ENCODE peak calls at places on chromosome 13, in five cellular contexts. L, X, N, F and R are unnamed samples.

GRCh38 chr13:99926014-99926731 is 45.4 kb downstream of the ZIC5 start:
- DNase-seq in X (no peak), L (peak), N (peak), F (no peak), R (no peak)

GRCh38 chr13:60318186-60318585 is 78.8 kb upstream of the TDRD3 start:
- DNase-seq in L (no peak), X (no peak), N (no peak), F (no peak), R (no peak)

GRCh38 chr13:112668924-112669323 is 20.9 kb upstream of the ATP11A start:
- DNase-seq in L (no peak), N (no peak), X (no peak), F (no peak), R (no peak)

GRCh38 chr13:97743946-97744345 is 209.5 kb upstream of the IPO5 start:
- DNase-seq in L (no peak), F (no peak), N (no peak), X (no peak), R (no peak)

GRCh38 chr13:98143601-98144500 is 957 bp downstream of the FARP1 start:
- DNase-seq in N (peak), L (peak), F (peak), X (no peak), R (peak)

GRCh38 chr13:49351871-49352270 is 92.0 kb downstream of the CAB39L start:
- DNase-seq in L (no peak), N (no peak), X (no peak), F (no peak), R (no peak)

GRCh38 chr13:100392709-100393630 is 195.6 kb downstream of the GGACT start:
- DNase-seq in N (peak), L (peak), F (no peak), X (peak), R (peak)

GRCh38 chr13:91557328-91557727 is 158.9 kb downstream of the GPC5 start:
- DNase-seq in L (no peak), X (no peak), N (no peak), F (no peak), R (no peak)

GRCh38 chr13:98141091-98141490 is 1.8 kb upstream of the FARP1 start:
- DNase-seq in X (no peak), F (no peak), L (no peak), N (no peak), R (no peak)

GRCh38 chr13:113997845-113998751 is 24.2 kb upstream of the C13orf46 start:
- DNase-seq in N (peak), L (no peak), F (peak), X (no peak), R (peak)

GRCh38 chr13:33116321-33117010 is 100.2 kb downstream of the KL start:
- DNase-seq in X (no peak), N (no peak), F (no peak), L (no peak), R (no peak)

GRCh38 chr13:113930711-113931637 is 42.9 kb downstream of the C13orf46 start:
- DNase-seq in F (no peak), L (no peak), X (no peak), N (no peak), R (peak)

GRCh38 chr13:65456150-65456912 is 1773.8 kb downstream of the PCDH9 start:
- DNase-seq in F (no peak), L (no peak), N (no peak), X (no peak), R (no peak)

GRCh38 chr13:102912599-102912998 is 66.8 kb downstream of the ERCC5 start:
- DNase-seq in X (no peak), N (no peak), L (no peak), F (no peak), R (no peak)

GRCh38 chr13:25756916-25757315 is 294.9 kb downstream of the SHISA2 start:
- DNase-seq in N (no peak), X (no peak), L (no peak), F (no peak), R (no peak)

GRCh38 chr13:113581871-113582270 is 2.7 kb upstream of the TFDP1 start:
- DNase-seq in X (peak), N (no peak), F (no peak), L (no peak), R (no peak)

GRCh38 chr13:42119875-42120274 is 71.4 kb downstream of the DGKH start:
- DNase-seq in L (no peak), X (no peak), F (no peak), N (no peak), R (no peak)

GRCh38 chr13:40064154-40064713 is 408.8 kb downstream of the COG6 start:
- DNase-seq in N (no peak), L (no peak), X (peak), F (no peak), R (no peak)

GRCh38 chr13:66673401-66673800 is 556.7 kb downstream of the PCDH9 start:
- DNase-seq in F (no peak), X (no peak), N (no peak), L (no peak), R (no peak)

GRCh38 chr13:75843033-75843432 is 206.9 kb downstream of the LMO7 start:
- DNase-seq in N (no peak), L (no peak), X (no peak), F (no peak), R (no peak)

GRCh38 chr13:90502143-90502542 is 845.3 kb upstream of the MIR17HG start:
- DNase-seq in N (no peak), X (no peak), L (no peak), F (no peak), R (no peak)

GRCh38 chr13:20129076-20129475 is 31.8 kb downstream of the GJA3 start:
- DNase-seq in X (no peak), L (no peak), F (peak), N (no peak), R (no peak)

GRCh38 chr13:20127263-20127562 is 33.6 kb downstream of the GJA3 start:
- DNase-seq in X (no peak), N (no peak), F (no peak), L (no peak), R (no peak)

GRCh38 chr13:20126460-20127262 is 34.2 kb downstream of the GJA3 start:
- DNase-seq in X (no peak), N (no peak), L (no peak), F (no peak), R (no peak)

GRCh38 chr13:20128459-20128927 is 32.4 kb downstream of the GJA3 start:
- DNase-seq in N (peak), F (peak), L (no peak), X (no peak), R (no peak)

GRCh38 chr13:20127563-20128458 is 33.0 kb downstream of the GJA3 start:
- DNase-seq in L (peak), X (no peak), N (peak), F (peak), R (peak)
- TF ChIP-seq EP300 in L (no peak), X (no peak), N (no peak), F (no peak), R (no peak)

GRCh38 chr13:96525715-96526114 is 435.8 kb downstream of the HS6ST3 start:
- DNase-seq in N (no peak), X (no peak), L (no peak), F (no peak), R (no peak)
- H3K4me3 ChIP-seq in N (no peak), X (no peak), L (no peak), F (no peak), R (no peak)

GRCh38 chr13:78197231-78197630 is 278.6 kb upstream of the EDNRB start:
- DNase-seq in X (no peak), N (no peak), L (no peak), F (no peak), R (no peak)
- TF ChIP-seq CTCF in X (no peak), N (no peak), L (no peak), F (no peak), R (no peak)

DNA sequence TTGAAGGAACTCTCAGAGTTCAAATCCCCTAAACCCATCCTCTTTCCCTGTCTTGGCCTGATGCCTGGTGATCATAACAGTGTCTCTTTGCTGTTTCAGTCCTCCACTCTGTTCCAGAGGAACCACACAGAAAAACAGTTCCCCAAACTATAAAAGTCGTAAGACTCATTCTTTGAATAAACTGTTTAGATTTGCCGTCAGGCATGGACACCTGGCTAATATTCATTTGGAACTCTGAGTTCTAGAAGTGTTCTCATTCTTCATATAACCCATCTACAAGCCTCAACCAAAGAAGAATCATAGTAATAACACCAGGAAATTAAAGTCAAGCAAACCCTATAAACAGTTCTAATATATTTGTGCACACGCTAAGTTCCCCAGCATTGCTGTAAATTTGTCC is 37.7 kb upstream of the ABCC4 start:
- DNase-seq in N (peak), F (no peak), X (no peak), L (no peak), R (no peak)
- TF ChIP-seq EP300 in N (peak), F (no peak), X (no peak), L (no peak), R (no peak)

DNA sequence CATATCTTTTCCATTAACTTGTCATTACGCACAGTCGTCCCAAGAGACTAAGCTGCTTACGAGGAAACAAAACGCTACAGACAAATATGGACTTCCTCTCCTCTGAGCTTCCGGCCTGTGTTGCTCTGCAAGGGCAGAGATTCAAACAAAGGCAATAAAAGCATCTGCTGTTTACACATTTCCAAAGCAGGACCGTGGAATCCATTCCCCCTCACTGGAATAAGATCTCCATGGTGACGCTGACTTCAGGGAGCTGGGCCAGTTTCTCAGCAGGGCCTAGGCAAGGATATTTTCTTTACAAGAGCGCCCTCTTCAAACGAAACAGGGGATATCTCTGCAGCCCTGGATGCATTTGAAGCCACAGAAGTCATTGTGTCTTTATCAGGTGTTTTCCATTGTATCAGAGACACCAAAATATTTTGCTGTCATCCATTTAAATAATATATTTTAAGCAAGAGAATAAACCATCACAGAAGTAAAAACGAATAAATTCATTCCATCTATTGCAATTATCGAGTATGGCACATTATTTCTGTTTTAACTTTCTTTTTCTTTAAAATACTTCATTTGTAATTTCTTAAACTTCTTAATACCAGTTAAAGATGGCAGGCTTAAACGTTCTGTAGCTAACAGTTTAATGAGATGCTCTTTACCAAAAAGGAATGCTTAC is 177.5 kb downstream of the DCLK1 start:
- DNase-seq in F (no peak), X (peak), N (peak), L (peak), R (peak)
- H3K4me3 ChIP-seq in F (no peak), X (no peak), N (no peak), L (no peak), R (no peak)

GRCh38 chr13:29887030-29887557 is 36.7 kb upstream of the UBL3 start:
- DNase-seq in N (no peak), L (no peak), X (peak), F (no peak), R (no peak)

GRCh38 chr13:29885967-29886366 is 35.5 kb upstream of the UBL3 start:
- DNase-seq in X (no peak), F (no peak), L (no peak), N (no peak), R (no peak)

GRCh38 chr13:29886446-29886845 is 36.0 kb upstream of the UBL3 start:
- DNase-seq in F (no peak), N (no peak), X (peak), L (no peak), R (no peak)

GRCh38 chr13:29884671-29885424 is 34.4 kb upstream of the UBL3 start:
- DNase-seq in X (peak), L (no peak), F (no peak), N (no peak), R (no peak)

DNA sequence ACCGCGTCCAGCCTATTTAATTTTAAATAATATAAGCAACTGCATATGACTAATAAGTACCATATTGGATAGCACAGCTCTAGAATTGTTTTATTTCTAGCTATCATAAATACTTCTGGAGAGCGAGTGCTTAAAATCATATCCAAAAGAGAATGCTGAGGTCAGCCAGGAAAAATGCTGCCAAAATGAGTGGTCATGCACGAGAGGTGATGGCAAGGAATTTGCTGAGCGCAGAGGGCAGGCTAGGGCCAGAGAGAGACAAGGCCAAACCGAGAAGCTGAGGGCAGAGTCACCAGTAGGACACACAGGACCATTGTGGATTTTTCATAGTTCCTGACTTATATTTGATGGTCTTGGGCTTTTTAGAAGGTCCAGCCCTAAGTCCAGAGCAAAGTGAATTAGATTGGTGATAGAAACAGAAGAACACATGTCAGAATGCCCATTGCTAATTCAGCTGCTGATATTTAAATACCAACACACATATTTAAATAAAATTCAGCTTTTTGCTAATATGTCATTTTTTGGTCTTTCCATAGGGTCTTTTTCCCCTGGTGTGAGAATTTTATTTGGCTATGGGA is 33.6 kb upstream of the UBL3 start:
- DNase-seq in X (peak), F (no peak), L (no peak), N (no peak), R (peak)
- TF ChIP-seq CTCF in X (no peak), F (no peak), L (no peak), N (no peak), R (no peak)